ENCODE peak calls at places on chromosomes 16 and 17, in ten cellular contexts. One of them, this sample, is unnamed.

GRCh38 chr17:27530791-27531391 is 74.6 kb downstream of the KSR1 start:
- DNase-seq in LNCaP clone FGC: no peak
- DNase-seq in colonic mucosa: no peak
- DNase-seq in CD4-positive, alpha-beta T cell: no peak
- DNase-seq in BJ: no peak
- DNase-seq in transverse colon: no peak
- DNase-seq in progenitor cell of endocrine pancreas: no peak
- DNase-seq in prostate gland: no peak
- DNase-seq in AG09309: no peak
- DNase-seq in choroid plexus epithelial cell: peak; percentile 85
- DNase-seq in this sample: no peak

GRCh38 chr17:964881-965280 is 14.7 kb downstream of the NXN start:
- DNase-seq in transverse colon: no peak
- DNase-seq in progenitor cell of endocrine pancreas: no peak
- DNase-seq in CD4-positive, alpha-beta T cell: no peak
- DNase-seq in BJ: no peak
- DNase-seq in colonic mucosa: no peak
- DNase-seq in AG09309: no peak
- DNase-seq in LNCaP clone FGC: no peak
- DNase-seq in choroid plexus epithelial cell: no peak
- DNase-seq in prostate gland: no peak
- DNase-seq in this sample: no peak

GRCh38 chr17:40564195-40564882 is 933 bp downstream of the CCR7 start:
- DNase-seq in choroid plexus epithelial cell: no peak
- DNase-seq in AG09309: no peak
- DNase-seq in CD4-positive, alpha-beta T cell: no peak
- DNase-seq in LNCaP clone FGC: no peak
- DNase-seq in transverse colon: no peak
- DNase-seq in progenitor cell of endocrine pancreas: no peak
- DNase-seq in colonic mucosa: no peak
- DNase-seq in prostate gland: no peak
- DNase-seq in BJ: no peak
- DNase-seq in this sample: no peak

GRCh38 chr17:2438823-2439222 is 38.0 kb upstream of the MNT start:
- DNase-seq in progenitor cell of endocrine pancreas: no peak
- DNase-seq in colonic mucosa: no peak
- DNase-seq in CD4-positive, alpha-beta T cell: no peak
- DNase-seq in transverse colon: no peak
- DNase-seq in BJ: no peak
- DNase-seq in prostate gland: no peak
- DNase-seq in choroid plexus epithelial cell: peak; percentile 91
- DNase-seq in AG09309: no peak
- DNase-seq in LNCaP clone FGC: no peak
- DNase-seq in this sample: no peak

GRCh38 chr17:18328643-18329204 is 13.6 kb downstream of the SMCR8 start:
- DNase-seq in BJ: no peak
- DNase-seq in colonic mucosa: no peak
- DNase-seq in prostate gland: no peak
- DNase-seq in progenitor cell of endocrine pancreas: no peak
- DNase-seq in choroid plexus epithelial cell: no peak
- DNase-seq in transverse colon: no peak
- DNase-seq in AG09309: no peak
- DNase-seq in CD4-positive, alpha-beta T cell: no peak
- DNase-seq in LNCaP clone FGC: no peak
- DNase-seq in this sample: no peak

GRCh38 chr17:66593116-66593515 is 241.8 kb upstream of the CACNG5 start:
- DNase-seq in LNCaP clone FGC: no peak
- DNase-seq in colonic mucosa: no peak
- DNase-seq in CD4-positive, alpha-beta T cell: no peak
- DNase-seq in prostate gland: no peak
- DNase-seq in progenitor cell of endocrine pancreas: no peak
- DNase-seq in AG09309: no peak
- DNase-seq in choroid plexus epithelial cell: no peak
- DNase-seq in BJ: no peak
- DNase-seq in transverse colon: no peak
- DNase-seq in this sample: no peak

GRCh38 chr17:45101546-45101882 is 30.8 kb downstream of the PLCD3 start:
- DNase-seq in transverse colon: no peak
- DNase-seq in BJ: no peak
- DNase-seq in choroid plexus epithelial cell: no peak
- DNase-seq in LNCaP clone FGC: no peak
- DNase-seq in CD4-positive, alpha-beta T cell: no peak
- DNase-seq in AG09309: no peak
- DNase-seq in prostate gland: no peak
- DNase-seq in progenitor cell of endocrine pancreas: no peak
- DNase-seq in colonic mucosa: no peak
- DNase-seq in this sample: no peak

GRCh38 chr16:65125322-65125721 is 3.5 kb upstream of the CDH11 start:
- DNase-seq in BJ: no peak
- DNase-seq in transverse colon: no peak
- DNase-seq in CD4-positive, alpha-beta T cell: no peak
- DNase-seq in choroid plexus epithelial cell: no peak
- DNase-seq in LNCaP clone FGC: no peak
- DNase-seq in AG09309: no peak
- DNase-seq in colonic mucosa: no peak
- DNase-seq in progenitor cell of endocrine pancreas: no peak
- DNase-seq in prostate gland: no peak
- DNase-seq in this sample: no peak

GRCh38 chr17:42535400-42536047 is 517 bp upstream of the NAGLU start:
- DNase-seq in choroid plexus epithelial cell: no peak
- DNase-seq in LNCaP clone FGC: no peak
- DNase-seq in prostate gland: no peak
- DNase-seq in AG09309: no peak
- DNase-seq in transverse colon: no peak
- DNase-seq in BJ: no peak
- DNase-seq in CD4-positive, alpha-beta T cell: no peak
- DNase-seq in colonic mucosa: no peak
- DNase-seq in progenitor cell of endocrine pancreas: no peak
- DNase-seq in this sample: no peak

GRCh38 chr16:68873635-68874471 is 30.5 kb downstream of the TANGO6 start:
- DNase-seq in choroid plexus epithelial cell: no peak
- DNase-seq in transverse colon: no peak
- DNase-seq in LNCaP clone FGC: no peak
- DNase-seq in colonic mucosa: no peak
- DNase-seq in BJ: no peak
- DNase-seq in prostate gland: no peak
- DNase-seq in progenitor cell of endocrine pancreas: no peak
- DNase-seq in CD4-positive, alpha-beta T cell: no peak
- DNase-seq in AG09309: no peak
- DNase-seq in this sample: no peak

GRCh38 chr16:67537270-67537635 is 8.6 kb downstream of the RIPOR1 start:
- DNase-seq in prostate gland: peak; percentile 49
- DNase-seq in choroid plexus epithelial cell: peak; percentile 54
- DNase-seq in transverse colon: peak; percentile 57
- DNase-seq in BJ: no peak
- DNase-seq in AG09309: no peak
- DNase-seq in progenitor cell of endocrine pancreas: no peak
- DNase-seq in LNCaP clone FGC: no peak
- DNase-seq in CD4-positive, alpha-beta T cell: peak; percentile 27
- DNase-seq in colonic mucosa: peak; percentile 54
- DNase-seq in this sample: no peak

GRCh38 chr16:5502467-5502869 is 404.9 kb upstream of the EEF2KMT start:
- DNase-seq in progenitor cell of endocrine pancreas: peak; percentile 39
- DNase-seq in prostate gland: no peak
- DNase-seq in AG09309: no peak
- DNase-seq in LNCaP clone FGC: no peak
- DNase-seq in transverse colon: peak; percentile 10
- DNase-seq in CD4-positive, alpha-beta T cell: no peak
- DNase-seq in BJ: no peak
- DNase-seq in colonic mucosa: no peak
- DNase-seq in choroid plexus epithelial cell: no peak
- DNase-seq in this sample: no peak
- TF ChIP-seq CTCF in progenitor cell of endocrine pancreas: peak; percentile 77
- TF ChIP-seq CTCF in prostate gland: no peak
- TF ChIP-seq CTCF in AG09309: no peak
- TF ChIP-seq CTCF in LNCaP clone FGC: peak; percentile 62
- TF ChIP-seq CTCF in transverse colon: peak; percentile 43
- TF ChIP-seq CTCF in CD4-positive, alpha-beta T cell: no peak
- TF ChIP-seq CTCF in BJ: no peak
- TF ChIP-seq CTCF in colonic mucosa: no peak
- TF ChIP-seq CTCF in choroid plexus epithelial cell: no peak
- TF ChIP-seq CTCF in this sample: no peak

GRCh38 chr17:75563063-75563758 is 24.4 kb upstream of the MYO15B start:
- DNase-seq in AG09309: no peak
- DNase-seq in colonic mucosa: no peak
- DNase-seq in LNCaP clone FGC: no peak
- DNase-seq in transverse colon: no peak
- DNase-seq in prostate gland: no peak
- DNase-seq in progenitor cell of endocrine pancreas: no peak
- DNase-seq in CD4-positive, alpha-beta T cell: no peak
- DNase-seq in choroid plexus epithelial cell: no peak
- DNase-seq in BJ: no peak
- DNase-seq in this sample: no peak

GRCh38 chr17:75564195-75564594 is 23.4 kb upstream of the MYO15B start:
- DNase-seq in choroid plexus epithelial cell: no peak
- DNase-seq in progenitor cell of endocrine pancreas: no peak
- DNase-seq in LNCaP clone FGC: no peak
- DNase-seq in colonic mucosa: no peak
- DNase-seq in BJ: no peak
- DNase-seq in AG09309: no peak
- DNase-seq in prostate gland: no peak
- DNase-seq in transverse colon: no peak
- DNase-seq in CD4-positive, alpha-beta T cell: no peak
- DNase-seq in this sample: no peak

GRCh38 chr17:75559958-75560533 is 27.6 kb upstream of the MYO15B start:
- DNase-seq in choroid plexus epithelial cell: no peak
- DNase-seq in BJ: no peak
- DNase-seq in transverse colon: no peak
- DNase-seq in progenitor cell of endocrine pancreas: no peak
- DNase-seq in AG09309: no peak
- DNase-seq in colonic mucosa: no peak
- DNase-seq in prostate gland: no peak
- DNase-seq in CD4-positive, alpha-beta T cell: no peak
- DNase-seq in LNCaP clone FGC: no peak
- DNase-seq in this sample: no peak

GRCh38 chr17:75565066-75565465 is 22.5 kb upstream of the MYO15B start:
- DNase-seq in choroid plexus epithelial cell: peak; percentile 20
- DNase-seq in prostate gland: peak; percentile 62
- DNase-seq in LNCaP clone FGC: peak; percentile 82
- DNase-seq in CD4-positive, alpha-beta T cell: no peak
- DNase-seq in transverse colon: no peak
- DNase-seq in colonic mucosa: no peak
- DNase-seq in BJ: peak; percentile 18
- DNase-seq in progenitor cell of endocrine pancreas: no peak
- DNase-seq in AG09309: peak; percentile 55
- DNase-seq in this sample: no peak

DNA sequence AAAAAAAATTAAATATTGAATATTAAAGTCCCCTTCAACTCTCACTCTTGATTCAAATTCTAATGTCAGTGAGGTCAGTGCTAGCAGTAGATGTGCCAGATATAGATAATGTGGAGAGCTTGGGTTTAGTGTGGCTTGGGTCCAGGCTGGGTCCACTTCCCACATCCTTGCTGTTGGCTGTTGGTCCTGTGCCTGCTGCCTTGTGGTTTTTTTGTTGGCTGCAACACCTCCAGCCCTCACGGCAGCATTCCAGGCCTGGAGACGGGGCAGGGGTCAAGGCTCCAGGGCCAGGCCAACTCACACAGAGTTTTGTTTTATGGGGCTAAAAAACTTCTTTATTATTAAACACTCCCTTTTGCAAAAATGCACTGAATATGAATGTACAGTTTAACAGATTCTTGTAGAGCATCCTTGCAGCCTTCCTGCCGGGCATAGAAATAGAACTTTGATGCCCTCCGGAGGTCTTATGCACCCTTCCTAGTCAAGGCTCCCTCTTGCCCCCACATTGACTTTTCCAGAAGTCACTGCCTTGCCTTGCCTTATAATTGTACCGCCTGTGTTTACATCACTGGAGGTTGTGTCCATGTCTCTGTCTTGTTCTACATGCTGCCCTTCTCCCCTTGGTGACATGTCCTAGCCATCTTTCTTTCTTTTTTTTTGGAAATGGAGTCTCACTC is 25.5 kb upstream of the MYO15B start:
- DNase-seq in LNCaP clone FGC: no peak
- DNase-seq in choroid plexus epithelial cell: no peak
- DNase-seq in CD4-positive, alpha-beta T cell: no peak
- DNase-seq in transverse colon: no peak
- DNase-seq in AG09309: peak; percentile 24
- DNase-seq in progenitor cell of endocrine pancreas: no peak
- DNase-seq in BJ: peak; percentile 37
- DNase-seq in prostate gland: no peak
- DNase-seq in colonic mucosa: no peak
- DNase-seq in this sample: no peak
- TF ChIP-seq CTCF in LNCaP clone FGC: no peak
- TF ChIP-seq CTCF in choroid plexus epithelial cell: no peak
- TF ChIP-seq CTCF in CD4-positive, alpha-beta T cell: no peak
- TF ChIP-seq CTCF in transverse colon: no peak
- TF ChIP-seq CTCF in AG09309: no peak
- TF ChIP-seq CTCF in progenitor cell of endocrine pancreas: no peak
- TF ChIP-seq CTCF in BJ: no peak
- TF ChIP-seq CTCF in prostate gland: no peak
- TF ChIP-seq CTCF in colonic mucosa: no peak
- TF ChIP-seq CTCF in this sample: no peak

DNA sequence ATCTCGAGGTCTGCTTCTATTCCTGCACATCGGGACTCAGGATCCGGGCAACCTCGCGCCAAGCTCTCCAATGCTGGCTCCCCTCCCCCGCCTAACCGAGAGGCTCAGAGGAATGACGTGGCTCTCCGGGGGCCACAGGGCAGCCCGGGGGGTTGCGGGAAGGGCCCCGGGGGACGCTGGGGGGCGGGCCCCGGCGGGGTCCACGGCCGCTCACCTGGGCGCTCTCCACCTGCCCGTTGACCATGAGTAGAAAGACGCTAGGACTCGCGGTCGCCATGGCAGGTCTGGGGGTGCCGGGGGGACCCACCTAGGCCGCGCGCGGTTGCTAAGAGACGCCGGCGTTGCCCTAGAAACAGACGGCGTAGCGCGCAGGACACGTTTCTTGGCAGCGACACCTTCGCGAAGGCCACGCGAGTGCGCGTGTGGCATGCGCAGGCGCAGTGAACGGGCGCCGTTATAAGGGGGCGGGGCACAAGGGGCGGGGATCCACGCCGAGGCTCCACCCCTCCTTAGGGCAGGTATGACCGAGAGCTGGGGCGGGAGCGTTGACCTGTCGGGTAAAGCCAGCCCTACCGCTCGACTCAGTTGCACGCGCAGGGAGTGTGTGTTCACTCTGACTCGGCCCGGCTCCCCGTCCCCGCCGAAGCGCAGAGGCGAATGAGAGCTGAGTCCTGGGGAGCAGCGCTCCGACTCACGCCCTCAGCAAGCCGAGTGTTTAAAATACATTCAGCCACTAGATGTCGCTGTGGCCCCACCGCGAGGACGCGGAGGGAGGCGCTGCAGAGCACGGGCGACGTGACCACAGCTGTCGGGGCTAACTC is at the start of gene B9D1:
- DNase-seq in choroid plexus epithelial cell: peak; percentile 94
- DNase-seq in CD4-positive, alpha-beta T cell: peak; percentile 94
- DNase-seq in transverse colon: peak; percentile 96
- DNase-seq in AG09309: peak; percentile 65
- DNase-seq in prostate gland: peak; percentile 91
- DNase-seq in LNCaP clone FGC: peak; percentile 71
- DNase-seq in progenitor cell of endocrine pancreas: peak; percentile 94
- DNase-seq in BJ: no peak
- DNase-seq in colonic mucosa: peak; percentile 95
- DNase-seq in this sample: peak; percentile 84
- TF ChIP-seq CTCF in choroid plexus epithelial cell: peak; percentile 91
- TF ChIP-seq CTCF in CD4-positive, alpha-beta T cell: peak; percentile 99
- TF ChIP-seq CTCF in transverse colon: peak; percentile 95
- TF ChIP-seq CTCF in AG09309: peak; percentile 93
- TF ChIP-seq CTCF in prostate gland: peak; percentile 100
- TF ChIP-seq CTCF in LNCaP clone FGC: peak; percentile 99
- TF ChIP-seq CTCF in progenitor cell of endocrine pancreas: peak; percentile 99
- TF ChIP-seq CTCF in BJ: peak; percentile 93
- TF ChIP-seq CTCF in colonic mucosa: peak; percentile 87
- TF ChIP-seq CTCF in this sample: peak; percentile 84

GRCh38 chr16:25176136-25176535 is 40.6 kb upstream of the AQP8 start:
- DNase-seq in prostate gland: no peak
- DNase-seq in progenitor cell of endocrine pancreas: no peak
- DNase-seq in AG09309: no peak
- DNase-seq in BJ: no peak
- DNase-seq in CD4-positive, alpha-beta T cell: no peak
- DNase-seq in transverse colon: no peak
- DNase-seq in colonic mucosa: no peak
- DNase-seq in LNCaP clone FGC: no peak
- DNase-seq in choroid plexus epithelial cell: no peak
- DNase-seq in this sample: no peak
- TF ChIP-seq CTCF in prostate gland: no peak
- TF ChIP-seq CTCF in progenitor cell of endocrine pancreas: no peak
- TF ChIP-seq CTCF in AG09309: no peak
- TF ChIP-seq CTCF in BJ: no peak
- TF ChIP-seq CTCF in CD4-positive, alpha-beta T cell: no peak
- TF ChIP-seq CTCF in transverse colon: no peak
- TF ChIP-seq CTCF in colonic mucosa: no peak
- TF ChIP-seq CTCF in LNCaP clone FGC: no peak
- TF ChIP-seq CTCF in choroid plexus epithelial cell: no peak
- TF ChIP-seq CTCF in this sample: no peak

This sample was measured in AG04450.